ENCODE peak calls at places on chromosomes 13 and 19, in four cellular contexts. One of them, this sample, is unnamed. For H3K27me3, the result is how much of the 10 kb centered on the place peaks cover.

GRCh38 chr13:92187378-92187989 is 789.1 kb downstream of the GPC5 start:
- DNase-seq in HepG2: peak
- DNase-seq in SK-N-SH: peak
- DNase-seq in K562: peak
- DNase-seq in this sample: no peak

GRCh38 chr19:48444129-48444932 is 1.5 kb upstream of the GRWD1 start:
- DNase-seq in HepG2: no peak
- DNase-seq in K562: no peak
- DNase-seq in SK-N-SH: peak
- DNase-seq in this sample: no peak

GRCh38 chr13:110097013-110097412 is 209.9 kb downstream of the COL4A1 start:
- DNase-seq in HepG2: no peak
- DNase-seq in SK-N-SH: no peak
- DNase-seq in K562: no peak
- DNase-seq in this sample: no peak

GRCh38 chr19:54155694-54156093 is 3.8 kb downstream of the LENG1 start:
- DNase-seq in HepG2: no peak
- DNase-seq in SK-N-SH: no peak
- DNase-seq in K562: no peak
- DNase-seq in this sample: no peak

GRCh38 chr13:40517486-40518311 is 148.7 kb downstream of the FOXO1 start:
- DNase-seq in K562: no peak
- DNase-seq in SK-N-SH: no peak
- DNase-seq in HepG2: no peak
- DNase-seq in this sample: no peak

GRCh38 chr19:17118957-17119356 is 43.4 kb downstream of the MYO9B start:
- DNase-seq in HepG2: no peak
- DNase-seq in K562: no peak
- DNase-seq in SK-N-SH: no peak
- DNase-seq in this sample: no peak

GRCh38 chr13:33032037-33032625 is 15.9 kb downstream of the KL start:
- DNase-seq in SK-N-SH: no peak
- DNase-seq in HepG2: no peak
- DNase-seq in K562: no peak
- DNase-seq in this sample: no peak

GRCh38 chr19:47762615-47763308 is 15.7 kb upstream of the SELENOW start:
- DNase-seq in HepG2: no peak
- DNase-seq in K562: no peak
- DNase-seq in SK-N-SH: no peak
- DNase-seq in this sample: no peak

GRCh38 chr13:23579886-23580706 is 9.9 kb downstream of the TNFRSF19 start:
- DNase-seq in K562: no peak
- DNase-seq in SK-N-SH: no peak
- DNase-seq in HepG2: no peak
- DNase-seq in this sample: no peak

GRCh38 chr19:58558623-58559274 is 338 bp upstream of the UBE2M start:
- DNase-seq in HepG2: peak
- DNase-seq in K562: peak
- DNase-seq in SK-N-SH: peak
- DNase-seq in this sample: peak

GRCh38 chr13:113196970-113197737 is 11.3 kb downstream of the PCID2 start:
- DNase-seq in SK-N-SH: no peak
- DNase-seq in HepG2: no peak
- DNase-seq in K562: no peak
- DNase-seq in this sample: no peak

GRCh38 chr13:103788061-103788652 is 721.9 kb upstream of the SLC10A2 start:
- DNase-seq in K562: no peak
- DNase-seq in SK-N-SH: no peak
- DNase-seq in HepG2: no peak
- DNase-seq in this sample: no peak

GRCh38 chr13:40814803-40815202 is 25.4 kb downstream of the SLC25A15 start:
- DNase-seq in K562: no peak
- DNase-seq in SK-N-SH: no peak
- DNase-seq in HepG2: no peak
- DNase-seq in this sample: no peak

GRCh38 chr13:44013666-44014291 is 134.1 kb downstream of the LACC1 start:
- DNase-seq in HepG2: no peak
- DNase-seq in K562: no peak
- DNase-seq in SK-N-SH: no peak
- DNase-seq in this sample: no peak

GRCh38 chr19:17020380-17020779 is 6.2 kb downstream of the CPAMD8 start:
- DNase-seq in SK-N-SH: no peak
- DNase-seq in HepG2: no peak
- DNase-seq in K562: no peak
- DNase-seq in this sample: no peak

GRCh38 chr13:46354143-46355087 is 32.6 kb downstream of the RUBCNL start:
- DNase-seq in HepG2: peak
- DNase-seq in K562: peak
- DNase-seq in SK-N-SH: no peak
- DNase-seq in this sample: peak

GRCh38 chr19:14248578-14249011 is 42.6 kb upstream of the ADGRL1 start:
- DNase-seq in K562: no peak
- DNase-seq in SK-N-SH: peak
- DNase-seq in HepG2: no peak
- DNase-seq in this sample: no peak

GRCh38 chr13:72754111-72754510 is 26.4 kb downstream of the BORA start:
- DNase-seq in K562: no peak
- DNase-seq in SK-N-SH: no peak
- DNase-seq in HepG2: no peak
- DNase-seq in this sample: no peak

GRCh38 chr19:56105090-56105701 is 15.9 kb downstream of the ZNF787 start:
- DNase-seq in HepG2: peak
- DNase-seq in K562: no peak
- DNase-seq in SK-N-SH: no peak
- DNase-seq in this sample: peak

GRCh38 chr19:29387586-29387985 is 138.2 kb upstream of the VSTM2B start:
- DNase-seq in K562: no peak
- DNase-seq in HepG2: no peak
- DNase-seq in SK-N-SH: no peak
- DNase-seq in this sample: no peak

GRCh38 chr19:10138879-10139795 is 19.4 kb upstream of the EIF3G start:
- DNase-seq in HepG2: no peak
- DNase-seq in K562: no peak
- DNase-seq in SK-N-SH: peak
- DNase-seq in this sample: no peak

GRCh38 chr19:35294859-35295258 is 2.9 kb downstream of the MAG start:
- DNase-seq in K562: no peak
- DNase-seq in SK-N-SH: no peak
- DNase-seq in HepG2: no peak
- DNase-seq in this sample: no peak
- H3K27me3 ChIP-seq in K562: under half
- H3K27me3 ChIP-seq in SK-N-SH: half or more
- H3K27me3 ChIP-seq in HepG2: under half
- H3K27me3 ChIP-seq in this sample: under half

GRCh38 chr13:48009298-48009697 is 8.2 kb upstream of the SUCLA2 start:
- DNase-seq in K562: no peak
- DNase-seq in HepG2: peak
- DNase-seq in SK-N-SH: no peak
- DNase-seq in this sample: no peak
- H3K27ac ChIP-seq in K562: no peak
- H3K27ac ChIP-seq in HepG2: no peak
- H3K27ac ChIP-seq in SK-N-SH: no peak
- H3K27ac ChIP-seq in this sample: no peak

DNA sequence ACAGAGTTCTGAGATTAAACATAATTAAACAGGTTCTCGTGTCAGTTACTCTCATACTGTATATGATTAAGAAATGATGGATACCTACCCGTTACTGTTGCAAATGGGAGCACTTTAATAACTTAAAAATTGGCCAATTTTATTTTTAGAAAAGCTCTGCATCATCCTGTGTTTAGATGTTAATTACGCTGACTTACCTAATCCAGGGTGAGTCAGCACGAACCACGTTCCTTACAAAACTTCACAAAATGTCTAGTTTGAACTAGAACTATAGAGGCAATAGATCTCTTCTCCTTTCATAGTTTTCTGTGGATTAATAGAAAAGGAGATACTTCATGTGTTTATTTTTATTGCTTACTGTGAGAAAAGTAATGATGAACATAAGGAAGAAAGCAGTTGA is 363.9 kb downstream of the MYO16 start:
- DNase-seq in K562: no peak
- DNase-seq in SK-N-SH: no peak
- DNase-seq in HepG2: no peak
- DNase-seq in this sample: no peak
- TF ChIP-seq ELF1 in K562: no peak
- TF ChIP-seq ELF1 in SK-N-SH: no peak
- TF ChIP-seq ELF1 in HepG2: no peak
- TF ChIP-seq ELF1 in this sample: no peak

GRCh38 chr19:45592366-45592765 is 7.8 kb upstream of the OPA3 start:
- DNase-seq in SK-N-SH: no peak
- DNase-seq in HepG2: no peak
- DNase-seq in K562: no peak
- DNase-seq in this sample: no peak

GRCh38 chr19:45589768-45590167 is 5.2 kb upstream of the OPA3 start:
- DNase-seq in K562: no peak
- DNase-seq in HepG2: no peak
- DNase-seq in SK-N-SH: no peak
- DNase-seq in this sample: no peak

GRCh38 chr19:45591004-45591637 is 6.5 kb upstream of the OPA3 start:
- DNase-seq in K562: peak
- DNase-seq in HepG2: peak
- DNase-seq in SK-N-SH: peak
- DNase-seq in this sample: no peak

GRCh38 chr19:45590300-45591003 is 5.8 kb upstream of the OPA3 start:
- DNase-seq in SK-N-SH: no peak
- DNase-seq in HepG2: no peak
- DNase-seq in K562: no peak
- DNase-seq in this sample: no peak

DNA sequence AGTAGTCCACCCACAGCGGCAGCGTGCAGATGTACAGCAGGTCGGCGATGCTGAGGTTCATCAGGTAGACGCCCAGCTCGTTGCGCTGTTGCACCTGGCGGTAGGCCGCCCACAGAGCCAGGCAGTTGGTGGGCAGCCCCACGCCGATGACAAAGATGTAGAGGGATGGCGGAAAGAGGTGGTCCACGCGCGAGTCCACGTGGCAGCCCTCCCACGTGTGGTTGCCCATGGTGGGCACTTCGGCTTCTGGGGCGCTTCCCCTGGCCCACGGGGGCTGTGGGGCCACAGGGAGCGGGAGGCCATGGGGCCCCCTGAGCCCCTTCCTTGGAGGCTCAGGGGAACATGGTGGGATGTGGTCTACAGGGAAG is 7.0 kb upstream of the OPA3 start:
- DNase-seq in SK-N-SH: no peak
- DNase-seq in K562: no peak
- DNase-seq in HepG2: no peak
- DNase-seq in this sample: no peak
- H3K27me3 ChIP-seq in SK-N-SH: under half
- H3K27me3 ChIP-seq in K562: under half
- H3K27me3 ChIP-seq in HepG2: under half
- H3K27me3 ChIP-seq in this sample: under half

GRCh38 chr19:42253245-42254082 is 1.5 kb downstream of the ERF start:
- DNase-seq in K562: peak
- DNase-seq in HepG2: peak
- DNase-seq in SK-N-SH: peak
- DNase-seq in this sample: no peak

GRCh38 chr19:42254083-42254849 is 662 bp downstream of the ERF start:
- DNase-seq in K562: peak
- DNase-seq in HepG2: peak
- DNase-seq in SK-N-SH: peak
- DNase-seq in this sample: no peak

GRCh38 chr19:42252365-42253244 is 2.3 kb downstream of the ERF start:
- DNase-seq in K562: peak
- DNase-seq in HepG2: no peak
- DNase-seq in SK-N-SH: peak
- DNase-seq in this sample: no peak

GRCh38 chr19:42255766-42256750 is 1.1 kb upstream of the ERF start:
- DNase-seq in HepG2: no peak
- DNase-seq in K562: peak
- DNase-seq in SK-N-SH: peak
- DNase-seq in this sample: no peak

DNA sequence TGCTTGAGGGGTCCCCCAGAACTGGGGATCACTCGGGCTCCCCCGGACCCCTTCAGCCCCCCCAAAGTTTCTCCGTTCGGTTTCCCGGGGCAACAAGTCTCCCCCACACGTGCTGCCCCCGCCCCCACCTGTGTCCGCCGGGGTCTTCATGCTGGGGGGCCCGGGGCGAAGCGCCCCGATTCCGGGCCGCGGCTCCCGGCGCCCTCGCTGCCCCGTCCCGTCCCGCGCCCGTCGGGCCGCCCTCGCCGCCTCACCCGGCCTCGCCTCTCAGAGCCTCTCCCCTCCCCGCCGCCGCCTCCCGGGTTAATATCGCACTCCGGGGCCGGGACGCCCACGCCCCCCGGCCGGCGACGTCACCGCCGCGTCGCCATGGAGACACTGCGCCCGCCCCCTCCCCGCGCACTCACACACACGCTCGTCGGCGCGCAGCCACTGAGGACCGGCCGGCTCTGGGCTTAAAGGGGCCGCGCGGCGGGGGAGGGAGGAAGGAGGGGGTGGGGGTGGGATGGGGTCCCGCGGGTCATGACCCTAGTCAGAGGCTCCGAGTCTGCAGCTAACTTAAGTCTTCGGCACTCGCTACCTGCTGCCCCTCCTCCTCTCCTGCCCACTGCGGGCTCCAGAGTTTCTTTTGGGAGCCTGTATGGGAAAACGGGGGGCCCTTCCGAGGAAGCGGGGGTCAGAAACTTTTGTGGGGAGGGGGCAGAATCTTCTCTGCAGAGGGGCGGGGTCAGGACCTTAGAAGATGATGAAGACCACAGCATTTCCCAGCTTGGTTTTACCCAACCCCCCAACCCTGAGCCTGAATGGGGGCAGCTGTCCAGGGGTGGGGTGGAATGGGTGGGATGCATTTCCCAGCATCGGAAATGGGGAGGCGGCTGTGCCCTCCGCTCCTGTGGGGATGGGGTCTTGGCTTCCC is at the start of gene ERF:
- DNase-seq in HepG2: peak
- DNase-seq in K562: peak
- DNase-seq in SK-N-SH: peak
- DNase-seq in this sample: peak
- H3K27ac ChIP-seq in HepG2: peak
- H3K27ac ChIP-seq in K562: peak
- H3K27ac ChIP-seq in SK-N-SH: peak
- H3K27ac ChIP-seq in this sample: peak

GRCh38 chr19:15265214-15265613 is 33.0 kb upstream of the EPHX3 start:
- DNase-seq in SK-N-SH: no peak
- DNase-seq in HepG2: no peak
- DNase-seq in K562: no peak
- DNase-seq in this sample: no peak

GRCh38 chr19:15266683-15267082 is 34.4 kb upstream of the EPHX3 start:
- DNase-seq in K562: no peak
- DNase-seq in SK-N-SH: no peak
- DNase-seq in HepG2: no peak
- DNase-seq in this sample: no peak

GRCh38 chr19:15264933-15265206 is 32.6 kb upstream of the EPHX3 start:
- DNase-seq in SK-N-SH: no peak
- DNase-seq in K562: no peak
- DNase-seq in HepG2: no peak
- DNase-seq in this sample: no peak

GRCh38 chr19:15264061-15264932 is 32.0 kb upstream of the EPHX3 start:
- DNase-seq in SK-N-SH: peak
- DNase-seq in K562: peak
- DNase-seq in HepG2: peak
- DNase-seq in this sample: peak

GRCh38 chr19:15265849-15266248 is 33.6 kb upstream of the EPHX3 start:
- DNase-seq in K562: no peak
- DNase-seq in SK-N-SH: peak
- DNase-seq in HepG2: no peak
- DNase-seq in this sample: no peak
- TF ChIP-seq ELF1 in K562: no peak
- TF ChIP-seq ELF1 in SK-N-SH: no peak
- TF ChIP-seq ELF1 in HepG2: no peak
- TF ChIP-seq ELF1 in this sample: no peak